ENCODE peak calls at places on chromosomes 3 and 15, in eight cellular contexts. O is CD4-positive, CD25-positive, alpha-beta regulatory T cell; B is thoracic aorta; X is AG10803; G is tibial artery; U is RWPE2; K is heart right ventricle; Y is NT2/D1. Q is an unnamed sample.

GRCh38 chr15:88215249-88215648 is 41.3 kb downstream of the NTRK3 start:
- DNase-seq in O (no peak), B (no peak), X (no peak), G (no peak), U (no peak), K (no peak), Y (no peak), Q (no peak)

GRCh38 chr15:100043069-100043641 is 298.6 kb downstream of the ADAMTS17 start:
- DNase-seq in O (no peak), B (no peak), X (peak; percentile 66), G (peak; percentile 61), U (peak; percentile 90), K (no peak), Y (no peak), Q (no peak)

GRCh38 chr3:185555101-185555501 is 2.7 kb upstream of the LIPH start:
- DNase-seq in O (no peak), B (no peak), X (no peak), G (no peak), U (no peak), K (no peak), Y (no peak), Q (no peak)

GRCh38 chr15:29750754-29751153 is 71.5 kb downstream of the TJP1 start:
- DNase-seq in O (no peak), B (no peak), X (peak; percentile 46), G (no peak), U (no peak), K (no peak), Y (no peak), Q (no peak)

GRCh38 chr15:41231536-41231935 is 468 bp downstream of the CHP1 start:
- DNase-seq in O (no peak), B (no peak), X (peak; percentile 5), G (no peak), U (no peak), K (no peak), Y (no peak), Q (no peak)

GRCh38 chr3:13009132-13009945 is 63.9 kb downstream of the IQSEC1 start:
- DNase-seq in O (peak; percentile 39), B (no peak), X (no peak), G (peak; percentile 84), U (no peak), K (peak; percentile 66), Y (no peak), Q (no peak)

GRCh38 chr3:146781606-146782005 is 176.5 kb upstream of the PLSCR5 start:
- DNase-seq in O (no peak), B (no peak), X (no peak), G (no peak), U (no peak), K (no peak), Y (no peak), Q (no peak)

GRCh38 chr3:37189109-37189508 is 14.7 kb upstream of the LRRFIP2 start:
- DNase-seq in O (no peak), B (no peak), X (no peak), G (no peak), U (no peak), K (no peak), Y (no peak), Q (no peak)

GRCh38 chr3:26132942-26133341 is 343.1 kb downstream of the OXSM start:
- DNase-seq in O (no peak), B (no peak), X (no peak), G (no peak), U (no peak), K (no peak), Y (no peak), Q (no peak)

GRCh38 chr3:21704796-21705195 is 46.2 kb downstream of the ZNF385D start:
- DNase-seq in O (no peak), B (no peak), X (no peak), G (no peak), U (no peak), K (no peak), Y (no peak), Q (no peak)

GRCh38 chr3:184368804-184369183 is 7.3 kb downstream of the POLR2H start:
- DNase-seq in O (no peak), B (no peak), X (peak; percentile 90), G (peak; percentile 77), U (no peak), K (no peak), Y (no peak), Q (no peak)

GRCh38 chr3:87167634-87168456 is 59.3 kb upstream of the CHMP2B start:
- DNase-seq in O (no peak), B (no peak), X (peak; percentile 54), G (no peak), U (no peak), K (peak; percentile 15), Y (peak; percentile 42), Q (peak; percentile 62)

GRCh38 chr3:141913150-141913811 is 36.8 kb downstream of the ATP1B3 start:
- DNase-seq in O (peak; percentile 29), B (no peak), X (peak; percentile 66), G (no peak), U (no peak), K (peak; percentile 53), Y (peak; percentile 33), Q (no peak)

GRCh38 chr3:47961815-47962606 is 54.2 kb downstream of the MAP4 start:
- DNase-seq in O (peak; percentile 5), B (no peak), X (peak; percentile 41), G (no peak), U (no peak), K (no peak), Y (peak; percentile 44), Q (no peak)

GRCh38 chr3:66456711-66457173 is 44.1 kb downstream of the LRIG1 start:
- DNase-seq in O (no peak), B (no peak), X (peak; percentile 26), G (no peak), U (no peak), K (peak; percentile 69), Y (no peak), Q (no peak)

GRCh38 chr3:129611812-129612349 is 5.4 kb upstream of the PLXND1 start:
- DNase-seq in O (no peak), B (no peak), X (peak; percentile 71), G (no peak), U (no peak), K (no peak), Y (peak; percentile 79), Q (no peak)

GRCh38 chr3:38835939-38836338 is 19.9 kb upstream of the SCN10A start:
- DNase-seq in O (no peak), B (no peak), X (no peak), G (no peak), U (no peak), K (no peak), Y (no peak), Q (no peak)

GRCh38 chr15:63752075-63752684 is 81.6 kb downstream of the HERC1 start:
- DNase-seq in O (peak; percentile 6), B (peak; percentile 5), X (peak; percentile 58), G (no peak), U (no peak), K (peak; percentile 60), Y (no peak), Q (peak; percentile 87)

GRCh38 chr3:126266291-126266840 is 86.0 kb upstream of the ALDH1L1 start:
- DNase-seq in O (no peak), B (peak; percentile 62), X (no peak), G (peak; percentile 98), U (no peak), K (peak; percentile 51), Y (no peak), Q (peak; percentile 61)
- H3K4me3 ChIP-seq in O (no peak overlapping the region), B (peak overlapping the region; percentile 54), X (no peak overlapping the region), G (peak overlapping the region; percentile 38), U (no peak overlapping the region), K (no peak overlapping the region), Y (peak overlapping the region; percentile 60), Q (no peak overlapping the region)

GRCh38 chr3:115186351-115187148 is 39.5 kb upstream of the ZBTB20 start:
- DNase-seq in O (no peak), B (no peak), X (no peak), G (no peak), U (no peak), K (no peak), Y (peak; percentile 2), Q (no peak)
- H3K4me3 ChIP-seq in O (no peak overlapping the region), B (no peak overlapping the region), X (no peak overlapping the region), G (no peak overlapping the region), U (no peak overlapping the region), K (no peak overlapping the region), Y (no peak overlapping the region), Q (no peak overlapping the region)

DNA sequence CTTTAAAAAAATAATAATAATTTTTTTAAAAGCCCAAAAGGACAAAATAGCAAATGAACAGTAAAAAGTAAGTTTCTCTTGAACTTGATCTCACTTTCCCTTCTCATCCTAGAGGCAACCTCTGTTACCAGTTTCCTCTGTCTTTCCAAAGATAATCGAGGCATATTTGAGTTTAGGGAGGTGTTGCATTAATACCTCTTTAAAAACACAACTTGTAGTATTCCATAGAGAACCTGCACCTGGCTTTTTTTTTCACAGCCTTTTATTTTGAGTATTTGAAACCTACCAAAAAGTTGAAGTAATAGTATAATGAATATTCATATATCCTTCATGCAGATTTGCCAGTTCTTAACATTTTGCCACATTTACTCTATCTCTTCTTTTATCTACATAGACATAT is 9.1 kb downstream of the CSK start:
- DNase-seq in O (no peak), B (no peak), X (no peak), G (no peak), U (no peak), K (no peak), Y (no peak), Q (no peak)
- H3K4me3 ChIP-seq in O (peak overlapping the region; percentile 85), B (no peak overlapping the region), X (no peak overlapping the region), G (no peak overlapping the region), U (no peak overlapping the region), K (no peak overlapping the region), Y (no peak overlapping the region), Q (no peak overlapping the region)

DNA sequence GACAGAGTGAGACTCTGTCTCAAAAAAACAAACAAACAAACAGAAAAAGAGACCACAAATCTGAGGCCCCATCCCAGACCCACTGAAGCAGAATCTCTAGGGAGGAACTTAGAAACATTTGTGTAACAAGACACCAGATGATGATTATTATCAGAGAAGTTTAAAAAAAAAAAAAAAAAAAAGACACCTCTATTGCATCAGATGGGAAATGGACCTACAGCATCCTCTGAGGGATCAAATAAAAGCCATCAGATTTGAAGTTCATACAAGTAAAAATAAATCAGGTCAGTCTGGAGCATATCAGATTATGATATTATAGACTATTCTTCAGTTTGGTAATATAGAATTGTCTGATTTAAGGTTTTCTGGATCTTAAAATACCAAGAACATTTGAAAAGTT is 21.9 kb upstream of the LIPC start:
- DNase-seq in O (no peak), B (no peak), X (no peak), G (no peak), U (no peak), K (no peak), Y (no peak), Q (no peak)
- H3K4me3 ChIP-seq in O (peak overlapping the region; percentile 77), B (peak overlapping the region; percentile 64), X (no peak overlapping the region), G (peak overlapping the region; percentile 22), U (no peak overlapping the region), K (peak overlapping the region; percentile 44), Y (no peak overlapping the region), Q (peak overlapping the region; percentile 28)

GRCh38 chr3:127814325-127814781 is 8.0 kb downstream of the MGLL start:
- DNase-seq in O (no peak), B (no peak), X (no peak), G (no peak), U (no peak), K (no peak), Y (no peak), Q (no peak)
- H3K4me3 ChIP-seq in O (no peak overlapping the region), B (no peak overlapping the region), X (no peak overlapping the region), G (no peak overlapping the region), U (no peak overlapping the region), K (no peak overlapping the region), Y (no peak overlapping the region), Q (no peak overlapping the region)

GRCh38 chr3:42489937-42490227 is 12.6 kb upstream of the VIPR1 start:
- DNase-seq in O (no peak), B (no peak), X (no peak), G (no peak), U (peak; percentile 15), K (no peak), Y (no peak), Q (no peak)
- H3K4me3 ChIP-seq in O (no peak overlapping the region), B (no peak overlapping the region), X (no peak overlapping the region), G (no peak overlapping the region), U (no peak overlapping the region), K (no peak overlapping the region), Y (no peak overlapping the region), Q (no peak overlapping the region)

Q was measured in tibial nerve.